ENCODE peak calls at places on chromosomes 5 and 9, in ten cellular contexts. C, U, A, Z, D, Q, H, F, I and W are unnamed samples.

GRCh38 chr5:133847301-133847700 is 121.1 kb downstream of the C5orf15 start:
- DNase-seq in C (no peak), I (no peak), Q (no peak), D (no peak), A (no peak), U (no peak), H (no peak), Z (no peak), F (no peak), W (no peak)

GRCh38 chr5:67015577-67016290 is 180.9 kb downstream of the CD180 start:
- DNase-seq in D (peak), A (no peak), H (no peak), Z (no peak), I (peak), C (no peak), F (peak), U (no peak), Q (no peak), W (no peak)

GRCh38 chr9:28031521-28032177 is 458.4 kb upstream of the C9orf72 start:
- DNase-seq in U (no peak), D (peak), C (no peak), F (no peak), Z (no peak), I (no peak), A (no peak), H (no peak), Q (no peak), W (no peak)

GRCh38 chr5:154274828-154275185 is 84.3 kb downstream of the GALNT10 start:
- DNase-seq in F (peak), H (no peak), A (no peak), D (no peak), C (no peak), Q (peak), Z (no peak), U (no peak), I (no peak), W (no peak)

GRCh38 chr5:109003928-109004327 is 256.2 kb downstream of the FER start:
- DNase-seq in Z (no peak), Q (no peak), C (no peak), U (no peak), D (no peak), H (no peak), F (no peak), A (no peak), I (no peak), W (no peak)

GRCh38 chr9:124657526-124657925 is 113.6 kb downstream of the NR6A1 start:
- DNase-seq in F (no peak), C (no peak), Z (no peak), I (no peak), D (no peak), U (no peak), Q (no peak), A (no peak), H (no peak), W (no peak)

GRCh38 chr5:62689599-62690368 is 111.2 kb downstream of the LRRC70 start:
- DNase-seq in U (no peak), H (no peak), I (no peak), A (no peak), Z (no peak), Q (no peak), D (no peak), C (no peak), F (peak), W (no peak)

GRCh38 chr5:31225118-31225517 is 31.6 kb downstream of the CDH6 start:
- DNase-seq in I (no peak), Z (no peak), A (no peak), H (no peak), F (peak), D (no peak), Q (no peak), U (no peak), C (no peak), W (no peak)

GRCh38 chr9:94675008-94675841 is 35.9 kb upstream of the FBP1 start:
- DNase-seq in H (no peak), C (no peak), D (no peak), Q (peak), A (no peak), F (peak), Z (no peak), U (no peak), I (no peak), W (no peak)

GRCh38 chr9:108615152-108615551 is 240.6 kb downstream of the ACTL7B start:
- DNase-seq in C (no peak), U (no peak), H (no peak), Z (no peak), A (no peak), D (no peak), Q (no peak), F (no peak), I (no peak), W (no peak)

GRCh38 chr5:63877961-63878360 is 84.3 kb downstream of the HTR1A start:
- DNase-seq in U (no peak), Q (no peak), D (peak), I (no peak), A (no peak), C (no peak), H (no peak), F (no peak), Z (no peak), W (no peak)